ENCODE peak calls at places on chromosomes 4 and X, in five cellular contexts. L is activated CD4-positive, alpha-beta T cell treated with anti-CD3 and anti-CD28 coated beads, Interleukin-2, amount 50 U/mL, for 4 hours; D is activated B cell treated with CpG ODN at 0.5 μM for 24 hours; C is amniotic stem cell; I is activated gamma-delta T cell treated with Interleukin-2 at 50 U/mL for 16 hours. N is an unnamed sample.

GRCh38 chr4:2824329-2825183 is 19.1 kb upstream of the ADD1 start:
- DNase-seq in L (no peak), D (peak), C (no peak), I (no peak), N (no peak)

GRCh38 chr4:118905546-118905945 is 16.9 kb downstream of the SYNPO2 start:
- DNase-seq in L (no peak), D (no peak), C (no peak), I (no peak), N (no peak)

GRCh38 chr4:109148577-109149075 is 153.8 kb downstream of the COL25A1 start:
- DNase-seq in L (no peak), D (no peak), C (no peak), I (no peak), N (no peak)

GRCh38 chrX:155148724-155149537 is 67.3 kb upstream of the VBP1 start:
- DNase-seq in L (peak), D (no peak), C (no peak), I (peak), N (peak)

GRCh38 chr4:185117300-185117934 is 25.6 kb upstream of the SLC25A4 start:
- DNase-seq in L (no peak), D (no peak), C (no peak), I (no peak), N (no peak)

GRCh38 chr4:56655209-56655626 is 25.9 kb downstream of the HOPX start:
- DNase-seq in L (no peak), D (peak), C (no peak), I (peak), N (no peak)

GRCh38 chr4:134879019-134879418 is 677.4 kb upstream of the PABPC4L start:
- DNase-seq in L (no peak), D (no peak), C (no peak), I (no peak), N (no peak)

GRCh38 chr4:7416745-7417432 is 17.8 kb downstream of the PSAPL1 start:
- DNase-seq in L (no peak), D (no peak), C (no peak), I (no peak), N (no peak)

GRCh38 chr4:110527156-110527555 is 51.2 kb downstream of the ENPEP start:
- DNase-seq in L (peak), D (no peak), C (no peak), I (no peak), N (no peak)

GRCh38 chr4:8739820-8740665 is 131.6 kb downstream of the HMX1 start:
- DNase-seq in L (no peak), D (no peak), C (no peak), I (no peak), N (no peak)

GRCh38 chrX:81377329-81377728 is 175.4 kb downstream of the SH3BGRL start:
- DNase-seq in L (no peak), D (no peak), C (no peak), I (no peak), N (peak)

GRCh38 chr4:185566972-185567749 is 31.9 kb upstream of the PDLIM3 start:
- DNase-seq in L (no peak), D (no peak), C (peak), I (no peak), N (no peak)

GRCh38 chrX:11968991-11969390 is 169.3 kb upstream of the FRMPD4 start:
- DNase-seq in L (no peak), D (no peak), C (no peak), I (no peak), N (no peak)

GRCh38 chrX:53456254-53456653 is 22.1 kb upstream of the HSD17B10 start:
- DNase-seq in L (no peak), D (no peak), C (peak), I (no peak), N (no peak)

GRCh38 chr4:68369474-68369805 is 19.6 kb upstream of the YTHDC1 start:
- DNase-seq in L (no peak), D (no peak), C (no peak), I (no peak), N (peak)

GRCh38 chr4:122632396-122633143 is 11.7 kb upstream of the IL21 start:
- DNase-seq in L (no peak), D (no peak), C (no peak), I (no peak), N (no peak)

GRCh38 chr4:2961411-2962098 is 1.7 kb downstream of the NOP14 start:
- DNase-seq in L (no peak), D (no peak), C (no peak), I (no peak), N (peak)

GRCh38 chrX:2811271-2811670 is 17.5 kb upstream of the GYG2 start:
- DNase-seq in L (no peak), D (no peak), C (no peak), I (no peak), N (no peak)

GRCh38 chr4:2260336-2261109 is 1.4 kb downstream of the MXD4 start:
- DNase-seq in L (no peak), D (peak), C (no peak), I (peak), N (no peak)

GRCh38 chr4:25320374-25321172 is 8.0 kb downstream of the ZCCHC4 start:
- DNase-seq in L (no peak), D (no peak), C (no peak), I (no peak), N (peak)

GRCh38 chrX:27251369-27251768 is 211.8 kb downstream of the PPP4R3C start:
- DNase-seq in L (no peak), D (no peak), C (no peak), I (no peak), N (no peak)

GRCh38 chr4:165449333-165449732 is 70.5 kb downstream of the CPE start:
- DNase-seq in L (no peak), D (no peak), C (no peak), I (no peak), N (no peak)

GRCh38 chr4:39227906-39228305 is 45.6 kb downstream of the WDR19 start:
- DNase-seq in L (no peak), D (no peak), C (no peak), I (no peak), N (no peak)

GRCh38 chrX:48826876-48827653 is 752 bp downstream of the ERAS start:
- DNase-seq in L (no peak), D (no peak), C (no peak), I (no peak), N (no peak)

GRCh38 chrX:73556159-73556558 is 6.8 kb upstream of the CHIC1 start:
- DNase-seq in L (no peak), D (no peak), C (no peak), I (no peak), N (no peak)

GRCh38 chr4:159764343-159764952 is 661.6 kb downstream of the RAPGEF2 start:
- DNase-seq in L (no peak), D (no peak), C (peak), I (no peak), N (peak)

GRCh38 chr4:69497081-69497480 is 1.4 kb upstream of the UGT2B4 start:
- DNase-seq in L (no peak), D (no peak), C (no peak), I (no peak), N (peak)

GRCh38 chr4:8005814-8006215 is 66.2 kb upstream of the AFAP1 start:
- DNase-seq in L (no peak), D (no peak), C (no peak), I (no peak), N (no peak)

GRCh38 chrX:111511477-111511876 is at the start of gene SERTM2:
- DNase-seq in L (no peak), D (no peak), C (no peak), I (no peak), N (peak)

GRCh38 chrX:9394212-9394611 is 70.6 kb upstream of the TBL1X start:
- DNase-seq in L (no peak), D (no peak), C (no peak), I (no peak), N (no peak)

GRCh38 chr4:60506061-60506460 is 694.1 kb upstream of the ADGRL3 start:
- DNase-seq in L (no peak), D (no peak), C (no peak), I (no peak), N (no peak)

GRCh38 chr4:98484031-98484430 is 174.4 kb downstream of the TSPAN5 start:
- DNase-seq in L (no peak), D (no peak), C (no peak), I (no peak), N (peak)

GRCh38 chr4:176387571-176387970 is 67.8 kb downstream of the SPCS3 start:
- DNase-seq in L (no peak), D (no peak), C (no peak), I (no peak), N (peak)

GRCh38 chrX:123830309-123830708 is 29.5 kb upstream of the XIAP start:
- DNase-seq in L (no peak), D (peak), C (no peak), I (no peak), N (peak)

GRCh38 chr4:139085141-139085540 is 69.6 kb downstream of the NOCT start:
- DNase-seq in L (no peak), D (no peak), C (no peak), I (no peak), N (peak)

GRCh38 chr4:30641345-30641744 is 78.8 kb upstream of the PCDH7 start:
- DNase-seq in L (no peak), D (no peak), C (no peak), I (no peak), N (no peak)

GRCh38 chrX:21658152-21658737 is at the start of gene KLHL34:
- DNase-seq in L (no peak), D (peak), C (no peak), I (no peak), N (no peak)

GRCh38 chr4:162610116-162610515 is 446.3 kb upstream of the FSTL5 start:
- DNase-seq in L (no peak), D (no peak), C (no peak), I (no peak), N (no peak)

GRCh38 chr4:141047228-141047884 is 85.9 kb downstream of the RNF150 start:
- DNase-seq in L (no peak), D (no peak), C (no peak), I (no peak), N (peak)

GRCh38 chrX:149682031-149682430 is 29.8 kb upstream of the MAGEA11 start:
- DNase-seq in L (no peak), D (no peak), C (no peak), I (no peak), N (no peak)

N was measured in MCF 10A.